ENCODE peak calls at places on chromosomes 1 and 21, in seven cellular contexts. G is GM12892, V is breast epithelium, S is A549, H is body of pancreas, C is GM12891, Q is prostate gland. K is an unnamed sample.

GRCh38 chr21:26072891-26073615 is 97.5 kb downstream of the APP start:
- DNase-seq in Q (no peak), C (no peak), S (no peak), H (no peak), G (no peak), V (no peak), K (no peak)

GRCh38 chr1:214445201-214445600 is 106.2 kb downstream of the PTPN14 start:
- DNase-seq in C (no peak), Q (no peak), G (no peak), H (no peak), V (no peak), S (no peak), K (no peak)

GRCh38 chr1:36743286-36744005 is 260.7 kb upstream of the CSF3R start:
- DNase-seq in V (no peak), H (no peak), G (no peak), C (no peak), Q (no peak), S (no peak), K (no peak)

GRCh38 chr1:115977481-115978258 is 1.4 kb downstream of the SLC22A15 start:
- DNase-seq in H (peak; percentile 36), G (no peak), S (no peak), C (no peak), V (no peak), Q (no peak), K (no peak)

GRCh38 chr1:157994704-157995540 is 1.5 kb downstream of the KIRREL1 start:
- DNase-seq in Q (no peak), H (no peak), C (no peak), V (no peak), S (no peak), G (no peak), K (peak; percentile 48)

GRCh38 chr1:234495231-234495990 is 16.4 kb upstream of the TARBP1 start:
- DNase-seq in S (no peak), H (no peak), Q (no peak), C (no peak), V (no peak), G (no peak), K (no peak)

GRCh38 chr1:213987876-213988638 is at the start of gene PROX1:
- DNase-seq in V (peak; percentile 67), G (no peak), H (peak; percentile 93), Q (peak; percentile 87), C (no peak), S (peak; percentile 86), K (peak; percentile 94)

GRCh38 chr1:197469620-197470210 is 201.7 kb downstream of the CRB1 start:
- DNase-seq in C (no peak), G (no peak), Q (no peak), S (no peak), H (no peak), V (no peak), K (no peak)

GRCh38 chr1:170931650-170932049 is 3.7 kb upstream of the MROH9 start:
- DNase-seq in G (no peak), Q (no peak), V (no peak), H (no peak), S (no peak), C (no peak), K (no peak)

GRCh38 chr1:15949453-15950245 is 26.3 kb downstream of the ZBTB17 start:
- DNase-seq in S (peak; percentile 74), H (peak; percentile 96), C (peak; percentile 91), G (peak; percentile 81), Q (peak; percentile 72), V (peak; percentile 87), K (peak; percentile 99)

GRCh38 chr1:233983811-233984210 is 79.3 kb downstream of the SLC35F3 start:
- DNase-seq in G (no peak), S (no peak), V (no peak), Q (no peak), C (no peak), H (no peak), K (no peak)

GRCh38 chr1:6811587-6811986 is 26.3 kb downstream of the CAMTA1 start:
- DNase-seq in C (no peak), Q (no peak), S (no peak), H (no peak), G (no peak), V (no peak), K (no peak)

GRCh38 chr1:6803357-6803756 is 18.1 kb downstream of the CAMTA1 start:
- DNase-seq in G (no peak), S (no peak), H (no peak), C (no peak), V (no peak), Q (no peak), K (no peak)

GRCh38 chr1:6805004-6805416 is 19.8 kb downstream of the CAMTA1 start:
- DNase-seq in Q (no peak), V (no peak), H (no peak), C (no peak), S (no peak), G (no peak), K (no peak)

GRCh38 chr1:6809461-6809860 is 24.2 kb downstream of the CAMTA1 start:
- DNase-seq in C (no peak), H (no peak), Q (no peak), G (no peak), S (no peak), V (no peak), K (no peak)

DNA sequence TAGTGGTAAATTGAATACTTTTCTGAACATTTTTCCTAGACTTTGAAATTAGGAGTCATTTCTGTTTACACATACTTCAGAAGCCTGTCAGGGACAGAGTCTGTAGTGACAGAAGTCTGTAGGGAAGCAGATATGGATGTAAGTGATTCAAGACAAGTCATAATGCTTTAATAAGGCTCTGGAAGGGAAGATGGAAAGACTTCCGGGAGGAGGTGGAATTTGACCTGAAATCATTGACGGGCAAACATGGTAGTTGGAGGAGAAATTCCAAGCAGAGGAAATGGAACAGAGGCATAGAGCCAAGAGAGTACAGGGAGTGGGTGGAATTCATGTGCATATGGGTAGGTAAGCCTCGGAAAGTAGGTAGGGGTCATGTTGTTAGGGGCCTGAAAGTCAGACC is 22.5 kb downstream of the CAMTA1 start:
- DNase-seq in C (no peak), S (no peak), V (no peak), H (no peak), G (no peak), Q (no peak), K (no peak)
- TF ChIP-seq POLR2A in C (no peak), S (no peak), V (no peak), H (no peak), G (no peak), Q (no peak), K (no peak)

GRCh38 chr1:65577278-65577677 is 156.8 kb downstream of the LEPR start:
- DNase-seq in S (no peak), Q (no peak), C (no peak), V (no peak), G (no peak), H (no peak), K (no peak)

GRCh38 chr1:65568285-65568684 is 147.8 kb downstream of the LEPR start:
- DNase-seq in Q (no peak), S (no peak), H (no peak), C (no peak), G (no peak), V (no peak), K (no peak)

DNA sequence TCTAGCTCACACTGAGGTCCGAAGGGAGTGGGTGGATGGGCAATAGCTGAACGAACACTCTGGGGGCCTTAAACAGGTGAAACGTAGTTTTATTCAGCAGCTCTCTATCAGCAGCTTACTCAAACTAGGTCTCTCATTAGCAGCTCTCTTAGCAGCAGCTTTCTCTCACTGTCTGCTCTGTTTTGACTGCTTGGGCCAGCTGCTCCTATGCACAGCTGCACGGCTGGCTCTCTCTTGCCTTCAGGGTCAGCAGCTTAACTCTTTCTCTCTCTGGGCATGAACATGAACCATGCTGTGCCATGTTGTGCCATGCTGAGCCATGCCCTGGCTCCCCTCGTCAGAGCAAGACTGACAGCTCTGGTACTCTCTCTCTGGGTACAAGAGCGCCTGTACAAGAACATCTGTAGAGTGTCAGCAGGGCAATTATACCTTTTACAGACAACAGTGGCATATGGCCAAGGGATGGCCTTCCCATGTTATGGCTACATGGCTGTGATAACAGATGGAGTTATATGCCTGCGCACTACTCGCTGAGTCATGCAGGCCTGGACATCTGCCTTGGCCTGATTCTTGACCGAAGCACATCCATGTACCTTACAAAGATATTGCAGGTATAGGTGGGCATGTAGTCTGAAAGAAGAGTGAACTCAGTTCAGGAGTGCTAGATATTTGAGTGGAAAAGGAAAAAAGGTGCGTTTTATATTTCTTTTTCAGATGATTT is 152.4 kb downstream of the LEPR start:
- DNase-seq in H (no peak), S (no peak), C (no peak), Q (no peak), G (no peak), V (no peak), K (no peak)
- TF ChIP-seq POLR2A in H (no peak), S (no peak), C (no peak), Q (no peak), G (no peak), V (no peak), K (no peak)

DNA sequence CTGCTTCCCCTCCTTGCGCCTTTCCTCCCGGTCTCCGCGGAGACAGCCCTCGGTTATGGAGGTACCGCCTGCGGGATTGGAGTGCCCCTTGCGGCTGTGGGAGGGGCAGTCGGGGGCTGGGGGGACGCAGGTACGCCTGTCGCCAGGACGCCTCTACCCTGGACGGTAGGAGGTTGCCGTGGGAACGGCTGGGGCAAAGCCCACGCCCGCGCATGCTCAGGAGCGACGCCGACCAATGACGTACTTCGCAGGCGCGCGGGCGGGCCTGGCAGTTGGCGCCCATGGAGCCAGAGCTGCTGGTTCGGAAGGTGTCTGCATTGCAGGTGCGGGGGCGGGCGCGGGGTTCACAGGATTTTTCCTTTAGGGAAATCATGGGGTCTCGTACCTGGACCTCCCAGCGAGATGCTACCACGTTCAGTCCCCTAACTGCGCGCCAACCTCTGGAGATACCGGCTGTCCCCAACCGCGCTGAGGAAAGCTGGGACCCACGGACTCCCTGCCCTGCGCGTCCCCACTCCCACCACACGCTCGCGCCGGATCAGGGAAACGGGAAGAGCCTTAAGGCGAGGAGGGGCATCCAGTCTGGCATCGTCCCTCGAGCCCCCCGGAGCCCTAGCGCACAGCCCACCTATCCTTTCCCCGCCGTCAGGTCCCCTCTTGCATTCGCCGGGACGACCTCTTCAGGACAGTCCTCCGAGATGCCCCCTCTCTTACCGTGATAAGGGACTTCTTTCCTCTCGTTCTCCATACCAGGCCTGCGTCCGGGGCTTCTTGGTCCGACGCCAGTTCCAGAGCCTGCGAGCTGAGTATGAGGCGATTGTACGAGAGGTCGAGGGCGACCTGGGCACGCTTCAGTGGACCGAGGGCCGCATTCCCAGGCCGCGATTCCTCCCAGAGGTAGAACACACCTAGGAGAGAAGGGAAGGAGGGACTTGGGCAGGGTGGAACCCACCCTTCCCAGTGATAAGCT is at the start of gene IQCC:
- DNase-seq in C (peak; percentile 93), S (peak; percentile 70), V (peak; percentile 85), H (peak; percentile 91), Q (peak; percentile 83), G (peak; percentile 95), K (peak; percentile 95)
- TF ChIP-seq POLR2A in C (peak; percentile 69), S (peak; percentile 57), V (peak; percentile 31), H (peak; percentile 84), Q (peak; percentile 49), G (peak; percentile 77), K (peak; percentile 86)

GRCh38 chr1:63914241-63914640 is 140.4 kb downstream of the ROR1 start:
- DNase-seq in Q (peak; percentile 8), V (no peak), G (no peak), C (no peak), H (peak; percentile 20), S (no peak), K (no peak)
- TF ChIP-seq POLR2A in Q (no peak), V (no peak), G (no peak), C (no peak), H (no peak), S (no peak), K (no peak)

K was measured in thyroid gland.